ENCODE peak calls at places on chromosomes 3 and 15, in eight cellular contexts. H, S, O, D, U, R, X and W are unnamed samples.

GRCh38 chr3:40432793-40433192 is 24.3 kb upstream of the RPL14 start:
- DNase-seq in D (no peak), S (no peak), O (no peak), H (no peak), U (no peak), X (no peak), R (no peak), W (no peak)

GRCh38 chr15:67186688-67187087 is 67.8 kb downstream of the AAGAB start:
- DNase-seq in O (peak), H (no peak), S (peak), X (no peak), R (no peak), U (no peak), D (peak), W (no peak)

GRCh38 chr3:5448816-5449215 is 261.3 kb downstream of the EDEM1 start:
- DNase-seq in R (no peak), O (no peak), S (no peak), D (no peak), H (no peak), X (no peak), U (no peak), W (no peak)

GRCh38 chr3:94299741-94300140 is 236.9 kb downstream of the NSUN3 start:
- DNase-seq in R (no peak), H (no peak), X (no peak), U (no peak), O (no peak), D (no peak), S (no peak), W (no peak)

GRCh38 chr15:73822998-73823397 is 50.4 kb upstream of the TBC1D21 start:
- DNase-seq in R (peak), O (no peak), U (no peak), S (no peak), X (no peak), H (peak), D (no peak), W (peak)

GRCh38 chr3:171566803-171567422 is 106.7 kb upstream of the TNIK start:
- DNase-seq in O (no peak), U (peak), R (peak), H (peak), D (no peak), X (peak), S (no peak), W (peak)

GRCh38 chr3:134677196-134677986 is 26.6 kb upstream of the KY start:
- DNase-seq in H (no peak), S (no peak), O (no peak), U (peak), R (peak), X (peak), D (peak), W (peak)

GRCh38 chr3:146404451-146404850 is 64.9 kb downstream of the PLSCR2 start:
- DNase-seq in D (no peak), U (no peak), S (no peak), X (no peak), O (no peak), H (peak), R (no peak), W (no peak)

GRCh38 chr3:66362541-66362941 is 138.3 kb downstream of the LRIG1 start:
- DNase-seq in X (no peak), H (peak), U (no peak), R (peak), O (no peak), S (no peak), D (no peak), W (no peak)

GRCh38 chr15:70539912-70540520 is 223.3 kb downstream of the UACA start:
- DNase-seq in D (no peak), U (no peak), R (no peak), O (no peak), H (no peak), X (no peak), S (peak), W (no peak)

GRCh38 chr3:126522363-126522788 is 1.6 kb upstream of the CHST13 start:
- DNase-seq in R (peak), D (peak), X (peak), O (peak), H (peak), U (peak), S (peak), W (peak)

GRCh38 chr3:143190101-143190500 is 70.5 kb downstream of the CHST2 start:
- DNase-seq in U (no peak), H (no peak), S (no peak), O (no peak), D (no peak), R (no peak), X (no peak), W (no peak)

GRCh38 chr3:146498002-146498736 is 28.8 kb upstream of the PLSCR2 start:
- DNase-seq in R (no peak), X (no peak), O (no peak), U (no peak), H (no peak), S (no peak), D (no peak), W (no peak)

GRCh38 chr3:195563317-195563716 is 20.2 kb upstream of the PPP1R2 start:
- DNase-seq in X (no peak), D (no peak), R (no peak), S (no peak), U (no peak), O (peak), H (no peak), W (no peak)

GRCh38 chr15:33131880-33132279 is 62.6 kb downstream of the FMN1 start:
- DNase-seq in S (no peak), R (peak), X (no peak), O (no peak), H (peak), D (no peak), U (no peak), W (no peak)

GRCh38 chr15:58793862-58794261 is 22.8 kb downstream of the MINDY2 start:
- DNase-seq in D (no peak), X (peak), R (no peak), U (no peak), O (no peak), H (no peak), S (no peak), W (no peak)

GRCh38 chr3:191383104-191383503 is 52.8 kb upstream of the UTS2B start:
- DNase-seq in D (no peak), X (no peak), R (no peak), S (no peak), O (no peak), H (peak), U (no peak), W (no peak)

GRCh38 chr15:25846377-25846776 is 16.8 kb downstream of the ATP10A start:
- DNase-seq in X (no peak), O (no peak), S (no peak), R (no peak), D (no peak), U (no peak), H (no peak), W (no peak)

GRCh38 chr15:98150084-98150483 is 189.6 kb downstream of the ARRDC4 start:
- DNase-seq in S (no peak), O (no peak), D (no peak), U (no peak), H (no peak), R (no peak), X (no peak), W (peak)

GRCh38 chr3:129435367-129435766 is 4.4 kb downstream of the MBD4 start:
- DNase-seq in H (no peak), S (no peak), O (no peak), R (peak), X (no peak), D (no peak), U (no peak), W (no peak)

DNA sequence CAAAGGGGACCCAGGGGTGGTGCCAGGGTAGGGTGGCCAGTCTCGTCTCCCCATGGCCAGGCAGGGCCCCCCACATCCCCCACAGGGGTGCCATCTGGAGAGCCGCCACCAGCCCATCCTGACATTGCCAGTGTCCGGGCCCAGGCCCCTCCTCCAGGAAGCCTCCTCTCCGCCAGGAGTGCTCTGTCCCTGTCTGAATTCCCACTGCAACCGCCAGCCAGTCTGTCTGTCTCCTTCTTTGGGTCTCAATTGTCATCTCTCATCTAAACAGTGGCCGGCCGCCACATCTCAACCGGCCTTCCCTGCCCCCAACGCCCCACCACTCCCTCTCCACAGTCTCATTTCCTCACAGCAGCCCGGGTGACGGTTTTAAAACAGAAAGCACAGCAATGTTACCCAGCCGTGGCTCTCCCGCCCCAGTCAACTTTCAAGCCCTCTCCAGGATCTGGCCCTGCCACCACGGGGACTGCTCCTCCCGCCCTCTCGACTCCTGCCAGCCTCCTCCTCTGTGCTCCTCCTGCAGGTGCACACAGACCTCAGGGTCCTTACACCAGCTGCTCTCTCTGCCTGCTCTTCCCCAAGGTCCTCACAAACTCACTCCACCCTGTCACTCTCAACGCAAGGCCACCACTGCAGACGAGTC is 57.0 kb downstream of the IQSEC1 start:
- DNase-seq in S (peak), U (no peak), R (no peak), H (no peak), X (no peak), O (no peak), D (peak), W (peak)
- TF ChIP-seq POLR2A in S (peak), U (no peak), R (no peak), H (no peak), X (no peak), O (no peak), D (no peak), W (no peak)

GRCh38 chr3:186997061-186998054 is 67.0 kb downstream of the ST6GAL1 start:
- DNase-seq in D (no peak), U (no peak), O (no peak), H (no peak), S (no peak), R (no peak), X (no peak), W (no peak)
- TF ChIP-seq POLR2A in D (no peak), U (no peak), O (no peak), H (no peak), S (peak), R (no peak), X (no peak), W (no peak)

DNA sequence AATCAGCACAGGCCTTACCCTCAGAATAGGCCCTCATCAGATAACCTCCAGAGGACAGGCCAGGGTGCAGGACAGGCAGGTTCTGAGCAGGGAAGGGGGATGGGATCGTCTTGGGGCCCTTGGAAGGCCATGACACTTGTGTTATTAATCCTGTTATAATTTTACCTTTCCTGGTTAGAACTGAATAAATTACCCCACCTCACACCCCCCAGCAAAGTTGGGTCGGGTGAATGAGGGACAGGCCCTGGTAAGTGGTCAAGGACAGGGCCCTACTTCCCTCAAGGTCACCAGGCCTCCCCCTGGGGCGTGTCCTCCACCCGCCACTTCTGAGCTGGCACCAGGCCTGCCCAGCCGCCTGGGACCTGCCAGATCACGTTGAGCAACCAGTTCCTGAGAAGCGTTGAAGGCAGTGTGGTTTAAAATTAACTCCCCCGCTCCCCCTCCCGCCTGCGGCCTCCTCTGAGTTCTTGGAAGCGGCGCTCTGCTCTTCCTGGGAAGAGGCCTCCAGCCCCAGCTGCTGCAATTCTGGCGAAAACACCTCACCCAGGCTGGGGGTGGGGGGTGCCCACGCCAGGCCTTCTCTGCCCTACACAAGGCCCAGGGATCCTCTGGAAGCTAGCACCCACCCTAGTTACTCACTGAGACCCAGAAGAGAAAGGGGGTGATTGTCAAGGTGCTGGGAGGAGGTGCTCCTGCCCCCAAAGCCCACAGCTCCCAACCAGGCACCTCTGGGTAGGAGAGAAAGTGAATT is 10.6 kb downstream of the CISH start:
- DNase-seq in R (peak), H (peak), D (peak), X (peak), S (peak), O (peak), U (peak), W (peak)
- TF ChIP-seq POLR2A in R (no peak), H (no peak), D (peak), X (peak), S (no peak), O (peak), U (no peak), W (no peak)

GRCh38 chr15:101276501-101277037 is 716 bp downstream of the SELENOS start:
- DNase-seq in R (peak), O (no peak), H (peak), D (no peak), S (no peak), U (peak), X (no peak), W (peak)

GRCh38 chr15:101277943-101278564 is 769 bp upstream of the SELENOS start:
- DNase-seq in H (no peak), S (no peak), U (no peak), O (no peak), R (no peak), X (no peak), D (no peak), W (no peak)

GRCh38 chr15:101275018-101275417 is 2.3 kb downstream of the SELENOS start:
- DNase-seq in D (no peak), O (no peak), R (no peak), S (no peak), U (no peak), X (no peak), H (no peak), W (no peak)

GRCh38 chr15:101280007-101280406 is 2.7 kb upstream of the SELENOS start:
- DNase-seq in R (no peak), U (no peak), S (no peak), X (no peak), O (no peak), D (no peak), H (no peak), W (no peak)

DNA sequence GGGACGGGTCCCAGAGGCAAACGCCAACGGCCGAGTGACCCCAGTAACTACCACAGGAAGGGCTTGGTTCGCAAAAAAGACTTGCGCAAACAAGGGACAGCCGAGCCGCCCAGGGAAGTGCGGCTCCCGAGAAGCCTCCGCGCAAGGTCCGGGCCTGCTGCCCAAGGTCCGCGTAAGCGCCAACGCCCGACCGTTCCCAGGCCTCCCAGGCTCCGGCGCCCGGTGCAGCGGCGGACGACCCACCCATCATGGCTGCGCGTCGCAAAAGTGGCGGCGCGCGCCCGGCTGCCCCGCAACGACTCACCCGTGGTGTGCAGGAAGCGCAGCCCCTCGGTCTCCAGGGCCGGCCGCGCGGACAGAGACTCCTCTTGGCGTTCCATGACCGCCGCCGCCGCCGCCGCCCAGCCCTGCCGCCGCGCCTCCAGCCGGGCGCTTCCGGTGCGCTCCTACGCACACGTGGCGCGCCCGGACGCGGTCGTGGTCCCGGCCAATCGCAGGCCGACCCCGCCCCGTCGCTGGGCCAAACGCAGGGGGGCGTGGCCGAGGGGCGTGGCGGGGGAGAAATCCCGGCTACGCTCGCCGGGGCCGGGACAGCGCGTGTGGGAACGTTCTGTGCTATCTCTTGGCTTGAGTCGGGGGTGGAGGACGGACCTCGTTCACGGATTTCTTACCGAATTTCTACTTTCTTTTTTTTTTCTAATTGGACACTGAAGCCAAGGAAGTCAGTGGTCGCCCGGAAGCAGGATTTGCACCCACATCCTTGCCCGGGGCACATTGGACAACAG is at the start of gene SELENOS:
- DNase-seq in D (peak), X (peak), U (peak), R (peak), O (peak), H (peak), S (peak), W (peak)
- TF ChIP-seq POLR2A in D (peak), X (peak), U (peak), R (peak), O (peak), H (peak), S (peak), W (peak)

GRCh38 chr3:43621406-43621973 is 321 bp downstream of the ANO10 start:
- DNase-seq in U (no peak), X (no peak), H (no peak), D (no peak), S (no peak), O (no peak), R (no peak), W (no peak)
- TF ChIP-seq POLR2A in U (no peak), X (no peak), H (no peak), D (no peak), S (no peak), O (peak), R (no peak), W (no peak)

DNA sequence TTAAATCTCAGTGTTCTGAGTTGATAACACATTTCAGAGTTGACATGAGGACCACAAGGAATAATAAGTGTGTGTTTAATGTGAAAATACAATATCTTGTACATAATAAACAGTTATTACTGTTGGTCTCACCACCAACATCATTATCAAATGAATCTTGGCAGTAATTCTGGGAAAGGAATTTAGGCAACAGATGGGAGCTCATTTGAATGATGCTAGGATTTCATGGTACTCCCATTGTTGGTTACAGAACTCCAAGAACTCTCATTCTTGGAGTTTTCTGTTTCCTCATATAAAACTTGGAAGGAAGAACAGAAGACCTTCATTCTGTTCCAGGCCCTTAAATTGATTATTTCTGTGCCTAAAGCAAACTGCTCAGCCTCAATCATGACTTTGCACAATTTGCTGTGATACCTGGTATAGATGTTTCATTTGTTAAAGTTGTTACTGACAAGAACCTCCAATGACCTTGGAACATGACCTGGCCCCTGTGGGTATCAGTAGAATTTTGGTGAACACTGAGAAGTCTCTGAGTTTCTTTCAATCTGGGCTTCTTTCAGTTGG is 385.8 kb downstream of the LPP start:
- DNase-seq in O (no peak), S (no peak), H (no peak), U (no peak), R (no peak), X (no peak), D (no peak), W (no peak)
- TF ChIP-seq POLR2A in O (no peak), S (no peak), H (no peak), U (no peak), R (no peak), X (no peak), D (no peak), W (no peak)

GRCh38 chr15:52679232-52680040 is at the start of gene ATOSA:
- DNase-seq in U (peak), H (peak), D (peak), S (peak), X (peak), R (peak), O (peak), W (peak)
- TF ChIP-seq POLR2A in U (no peak), H (no peak), D (peak), S (peak), X (peak), R (no peak), O (peak), W (peak)